ENCODE peak calls at places on chromosome 5, in four cellular contexts. T is cardiac fibroblast, G is HCT116, W is choroid plexus epithelial cell. I is an unnamed sample.

GRCh38 chr5:26894719-26895263 is 143.6 kb downstream of the CDH9 start:
- DNase-seq in G (no peak), W (peak), T (peak), I (no peak)

GRCh38 chr5:160233215-160233614 is 3.9 kb downstream of the FABP6 start:
- DNase-seq in W (peak), G (no peak), T (no peak), I (peak)

GRCh38 chr5:147479431-147479830 is 30.4 kb downstream of the DPYSL3 start:
- DNase-seq in G (no peak), W (no peak), T (no peak), I (no peak)

GRCh38 chr5:134530375-134531077 is 5.1 kb downstream of the JADE2 start:
- DNase-seq in T (no peak), G (no peak), W (no peak), I (no peak)

GRCh38 chr5:1709186-1709803 is 90.3 kb downstream of the MRPL36 start:
- DNase-seq in G (no peak), T (no peak), W (no peak), I (no peak)

GRCh38 chr5:177194278-177194677 is 60.7 kb downstream of the NSD1 start:
- DNase-seq in W (peak), T (peak), G (peak), I (peak)

GRCh38 chr5:156922207-156922792 is 40.7 kb downstream of the TIMD4 start:
- DNase-seq in T (no peak), W (no peak), G (no peak), I (no peak)

GRCh38 chr5:180603076-180603591 is 11.8 kb upstream of the SCGB3A1 start:
- DNase-seq in G (no peak), W (no peak), T (no peak), I (no peak)

GRCh38 chr5:20145240-20145639 is 157.2 kb upstream of the CDH18 start:
- DNase-seq in W (no peak), G (no peak), T (no peak), I (no peak)

GRCh38 chr5:154077692-154078091 is 38.9 kb downstream of the MFAP3 start:
- DNase-seq in W (peak), T (peak), G (no peak), I (peak)

GRCh38 chr5:132012385-132013005 is 1.0 kb upstream of the ACSL6 start:
- DNase-seq in W (peak), T (peak), G (no peak), I (peak)

GRCh38 chr5:35360671-35361070 is 130.4 kb upstream of the PRLR start:
- DNase-seq in T (no peak), W (no peak), G (no peak), I (no peak)

GRCh38 chr5:127025507-127025906 is 4.9 kb downstream of the MARCHF3 start:
- DNase-seq in G (no peak), T (no peak), W (no peak), I (no peak)

GRCh38 chr5:18420711-18421110 is 786.5 kb downstream of the TAF11L14 start:
- DNase-seq in T (no peak), G (no peak), W (no peak), I (no peak)

GRCh38 chr5:177442066-177442836 is 4.4 kb upstream of the PRR7 start:
- DNase-seq in G (no peak), T (no peak), W (no peak), I (no peak)

GRCh38 chr5:116002116-116002906 is 30.0 kb upstream of the ARL14EPL start:
- DNase-seq in W (peak), G (no peak), T (peak), I (peak)

GRCh38 chr5:65506961-65507360 is 25.2 kb upstream of the ADAMTS6 start:
- DNase-seq in G (no peak), W (peak), T (peak), I (peak)

GRCh38 chr5:10351199-10351881 is 2.2 kb upstream of the MARCHF6 start:
- DNase-seq in G (no peak), T (peak), W (peak), I (peak)

GRCh38 chr5:65440456-65440855 is 41.3 kb downstream of the ADAMTS6 start:
- DNase-seq in G (no peak), W (no peak), T (no peak), I (no peak)

GRCh38 chr5:72633041-72633445 is 125.8 kb upstream of the ZNF366 start:
- DNase-seq in W (no peak), T (peak), G (no peak), I (peak)

GRCh38 chr5:172932313-172933017 is 26.8 kb upstream of the RPL26L1 start:
- DNase-seq in W (peak), G (peak), T (peak), I (peak)

GRCh38 chr5:10602031-10602806 is 38.3 kb downstream of the ANKRD33B start:
- DNase-seq in G (no peak), W (no peak), T (no peak), I (no peak)

GRCh38 chr5:82403026-82403425 is 124.9 kb upstream of the RPS23 start:
- DNase-seq in T (no peak), W (no peak), G (no peak), I (no peak)

GRCh38 chr5:62731011-62731410 is 152.4 kb downstream of the LRRC70 start:
- DNase-seq in W (no peak), T (no peak), G (no peak), I (no peak)

GRCh38 chr5:82599692-82600091 is 321.5 kb upstream of the RPS23 start:
- DNase-seq in W (no peak), T (peak), G (no peak), I (peak)

GRCh38 chr5:36240779-36241635 is 718 bp downstream of the NADK2 start:
- DNase-seq in T (peak), G (no peak), W (peak), I (peak)

GRCh38 chr5:123429993-123430392 is 6.8 kb upstream of the CEP120 start:
- DNase-seq in G (peak), W (peak), T (peak), I (peak)

GRCh38 chr5:140165101-140165920 is 9.7 kb upstream of the CYSTM1 start:
- DNase-seq in W (no peak), T (no peak), G (no peak), I (peak)

GRCh38 chr5:142826741-142827492 is 56.7 kb downstream of the ARHGAP26 start:
- DNase-seq in W (peak), T (peak), G (peak), I (peak)

GRCh38 chr5:142825378-142826089 is 55.4 kb downstream of the ARHGAP26 start:
- DNase-seq in W (no peak), G (no peak), T (no peak), I (no peak)

GRCh38 chr5:142827934-142828576 is 57.9 kb downstream of the ARHGAP26 start:
- DNase-seq in W (no peak), T (peak), G (no peak), I (no peak)

GRCh38 chr5:142824391-142824790 is 54.2 kb downstream of the ARHGAP26 start:
- DNase-seq in W (no peak), G (no peak), T (no peak), I (no peak)

DNA sequence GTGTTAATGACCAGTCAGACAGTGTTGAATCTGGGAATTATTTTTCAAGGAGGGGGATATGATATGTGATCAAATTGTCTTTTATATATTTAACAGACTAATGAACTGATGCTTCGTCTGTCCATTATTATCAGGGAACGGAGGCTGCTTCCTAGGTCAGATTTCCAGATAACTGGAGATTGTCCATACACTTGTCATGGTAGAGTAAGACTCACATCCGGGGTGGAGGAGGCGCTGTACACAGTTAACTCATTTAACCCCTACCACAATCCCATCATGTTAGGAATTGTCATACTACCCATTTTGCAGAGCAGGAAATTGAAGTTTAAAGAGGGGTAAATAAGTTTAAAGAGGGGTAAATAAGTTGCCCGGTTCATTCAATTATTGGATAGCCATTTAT is 55.9 kb downstream of the ARHGAP26 start:
- DNase-seq in T (no peak), G (no peak), W (no peak), I (no peak)
- H3K4me3 ChIP-seq in T (no peak), G (peak), W (no peak), I (no peak)

GRCh38 chr5:170494036-170494435 is 9.8 kb upstream of the KCNIP1 start:
- DNase-seq in W (no peak), T (no peak), G (no peak), I (no peak)

GRCh38 chr5:170497311-170498038 is 6.3 kb upstream of the KCNIP1 start:
- DNase-seq in G (no peak), W (peak), T (no peak), I (no peak)

GRCh38 chr5:170498811-170499210 is 5.0 kb upstream of the KCNIP1 start:
- DNase-seq in G (no peak), T (no peak), W (no peak), I (no peak)

GRCh38 chr5:170495796-170496195 is 8.0 kb upstream of the KCNIP1 start:
- DNase-seq in G (no peak), W (no peak), T (no peak), I (no peak)

DNA sequence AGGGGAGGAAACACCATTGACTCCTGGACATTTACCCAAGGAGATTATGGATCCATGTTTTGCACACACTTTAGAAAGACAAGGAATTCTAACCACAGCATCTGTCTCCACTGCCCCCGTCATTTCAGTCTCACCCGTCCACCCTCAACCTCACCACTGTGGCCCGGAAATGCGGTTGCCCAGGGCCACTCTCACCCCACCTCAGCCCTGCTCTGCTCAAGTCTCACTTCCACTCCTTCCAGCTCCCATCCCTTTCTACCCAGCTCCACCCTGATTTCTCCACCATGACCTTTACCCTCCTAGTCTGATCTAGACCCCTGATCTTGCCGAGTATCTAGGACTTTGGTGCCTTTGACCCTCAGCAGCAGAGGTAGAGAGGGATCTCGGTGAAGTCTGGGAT is 7.2 kb upstream of the KCNIP1 start:
- DNase-seq in G (no peak), W (no peak), T (no peak), I (no peak)
- TF ChIP-seq CTCF in G (no peak), W (no peak), T (no peak), I (no peak)

DNA sequence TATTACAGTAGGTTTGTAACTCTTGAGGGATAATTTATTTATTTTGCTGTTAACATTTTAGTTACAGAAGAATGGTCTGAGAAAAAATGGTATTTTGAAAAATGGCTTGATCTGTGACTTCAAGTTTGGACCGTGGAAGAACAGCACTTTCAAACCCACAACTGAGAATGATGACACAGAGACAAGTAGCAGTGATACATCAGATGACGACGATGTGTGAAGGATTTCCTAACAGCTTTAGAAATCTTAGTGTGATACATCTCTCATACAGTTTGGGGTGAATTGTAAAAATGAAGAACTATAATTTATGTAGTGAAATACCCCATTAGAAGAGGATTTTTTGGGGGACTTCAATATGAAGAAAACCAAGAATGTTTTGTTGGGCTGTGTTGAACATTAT is 88.7 kb downstream of the GPBP1 start:
- DNase-seq in G (no peak), T (no peak), W (no peak), I (no peak)
- H3K4me3 ChIP-seq in G (no peak), T (no peak), W (no peak), I (no peak)

GRCh38 chr5:151038801-151039238 is 18.4 kb downstream of the GPX3 start:
- DNase-seq in W (no peak), T (peak), G (no peak), I (no peak)

GRCh38 chr5:151042453-151043093 is 22.2 kb downstream of the GPX3 start:
- DNase-seq in W (no peak), G (no peak), T (no peak), I (no peak)

GRCh38 chr5:151039665-151040064 is 19.3 kb downstream of the GPX3 start:
- DNase-seq in W (no peak), T (no peak), G (no peak), I (no peak)

GRCh38 chr5:151040211-151040747 is 19.9 kb downstream of the GPX3 start:
- DNase-seq in T (peak), W (peak), G (peak), I (peak)

GRCh38 chr5:151041577-151042268 is 21.3 kb downstream of the GPX3 start:
- DNase-seq in T (no peak), G (no peak), W (no peak), I (no peak)
- TF ChIP-seq CTCF in T (no peak), G (no peak), W (no peak), I (no peak)

I was measured in fibroblast of the aortic adventitia.